ENCODE peak calls at places on chromosomes 1 and 21, in four cellular contexts. F is psoas muscle, K is Panc1, O is uterus. R is an unnamed sample.

GRCh38 chr1:57860333-57860732 is 436.5 kb upstream of the DAB1 start:
- DNase-seq in O (no peak), K (no peak), F (no peak), R (no peak)

GRCh38 chr1:11462224-11462923 is 16.6 kb upstream of the DISP3 start:
- DNase-seq in O (no peak), F (no peak), K (no peak), R (no peak)

GRCh38 chr1:95086949-95087533 is 14.3 kb upstream of the ALG14 start:
- DNase-seq in F (no peak), O (peak; percentile 36), K (no peak), R (no peak)

GRCh38 chr1:37481289-37482003 is 7.1 kb downstream of the ZC3H12A start:
- DNase-seq in O (no peak), K (no peak), F (peak; percentile 17), R (no peak)

GRCh38 chr1:60560701-60561100 is 487.1 kb upstream of the C1orf87 start:
- DNase-seq in F (no peak), O (no peak), K (no peak), R (no peak)

GRCh38 chr1:153774780-153775431 is at the start of gene SLC27A3:
- DNase-seq in O (peak; percentile 79), K (no peak), F (peak; percentile 78), R (no peak)

GRCh38 chr21:44345495-44345894 is 6.3 kb upstream of the CFAP410 start:
- DNase-seq in K (no peak), O (no peak), F (no peak), R (no peak)

GRCh38 chr21:46406001-46406400 is 52.7 kb upstream of the DIP2A start:
- DNase-seq in K (no peak), O (no peak), F (peak; percentile 10), R (no peak)

GRCh38 chr1:68269637-68270430 is 37.5 kb upstream of the WLS start:
- DNase-seq in F (no peak), K (peak; percentile 51), O (no peak), R (peak; percentile 27)

GRCh38 chr1:1213919-1214599 is at the start of gene TNFRSF4:
- DNase-seq in O (no peak), F (peak; percentile 11), K (no peak), R (no peak)

GRCh38 chr1:232421143-232421796 is 208.7 kb downstream of the SIPA1L2 start:
- DNase-seq in O (no peak), K (no peak), F (no peak), R (no peak)

GRCh38 chr21:32641715-32642698 is 29.8 kb upstream of the CFAP298 start:
- DNase-seq in O (no peak), F (no peak), K (no peak), R (no peak)

GRCh38 chr1:47182681-47183235 is 7.1 kb downstream of the PDZK1IP1 start:
- DNase-seq in F (no peak), K (no peak), O (no peak), R (no peak)

GRCh38 chr1:29674625-29675326 is 438.5 kb downstream of the PTPRU start:
- DNase-seq in O (no peak), F (no peak), K (no peak), R (no peak)

GRCh38 chr1:92583821-92584760 is 97.4 kb upstream of the GFI1 start:
- DNase-seq in K (no peak), F (no peak), O (no peak), R (peak; percentile 20)

GRCh38 chr1:15992187-15992553 is 11.9 kb upstream of the SRARP start:
- DNase-seq in O (no peak), K (no peak), F (no peak), R (no peak)

GRCh38 chr1:119774746-119775495 is 6.2 kb upstream of the HMGCS2 start:
- DNase-seq in O (no peak), F (no peak), K (no peak), R (no peak)

DNA sequence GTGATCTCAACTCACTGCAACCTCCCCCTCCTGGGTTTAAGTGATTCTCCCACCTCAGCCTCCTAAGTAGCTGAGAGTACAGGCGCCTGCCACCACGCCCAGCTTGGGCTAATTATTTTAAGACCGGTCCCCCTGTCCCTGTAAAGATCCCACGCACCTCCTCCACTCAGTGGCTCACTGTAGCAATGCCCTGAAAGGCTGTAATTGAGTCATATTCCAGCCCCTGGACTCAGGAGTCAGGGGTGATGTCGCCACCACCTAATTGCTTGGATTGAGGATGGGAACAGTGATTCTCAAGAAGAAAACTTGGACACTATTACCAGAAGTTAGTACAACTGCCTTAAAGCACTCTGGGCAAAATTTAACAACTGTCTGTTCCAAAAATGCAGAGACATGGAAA is 3.1 kb upstream of the EDARADD start:
- DNase-seq in F (no peak), K (no peak), O (no peak), R (no peak)
- H3K27ac ChIP-seq in F (no peak overlapping the region), K (peak overlapping the region; percentile 75), O (no peak overlapping the region), R (no peak overlapping the region)

GRCh38 chr1:43345119-43345518 is 7.5 kb downstream of the MPL start:
- DNase-seq in F (no peak), K (no peak), O (no peak), R (no peak)
- H3K27ac ChIP-seq in F (peak overlapping the region; percentile 53), K (no peak overlapping the region), O (no peak overlapping the region), R (no peak overlapping the region)

GRCh38 chr1:32394141-32394889 is at the start of gene BSDC1:
- DNase-seq in F (peak; percentile 97), K (peak; percentile 97), O (peak; percentile 99), R (peak; percentile 87)

GRCh38 chr1:32393832-32394140 is 455 bp downstream of the BSDC1 start:
- DNase-seq in O (no peak), K (no peak), F (peak; percentile 38), R (no peak)

GRCh38 chr1:32393136-32393535 is 1.1 kb downstream of the BSDC1 start:
- DNase-seq in O (no peak), F (no peak), K (no peak), R (no peak)

GRCh38 chr1:32396482-32396881 is 2.2 kb upstream of the BSDC1 start:
- DNase-seq in O (no peak), K (no peak), F (no peak), R (no peak)

GRCh38 chr1:32394890-32395415 is 712 bp upstream of the BSDC1 start:
- DNase-seq in F (no peak), O (no peak), K (no peak), R (no peak)
- H3K27ac ChIP-seq in F (peak overlapping the region; percentile 93), O (peak overlapping the region; percentile 96), K (peak overlapping the region; percentile 90), R (peak overlapping the region; percentile 77)

DNA sequence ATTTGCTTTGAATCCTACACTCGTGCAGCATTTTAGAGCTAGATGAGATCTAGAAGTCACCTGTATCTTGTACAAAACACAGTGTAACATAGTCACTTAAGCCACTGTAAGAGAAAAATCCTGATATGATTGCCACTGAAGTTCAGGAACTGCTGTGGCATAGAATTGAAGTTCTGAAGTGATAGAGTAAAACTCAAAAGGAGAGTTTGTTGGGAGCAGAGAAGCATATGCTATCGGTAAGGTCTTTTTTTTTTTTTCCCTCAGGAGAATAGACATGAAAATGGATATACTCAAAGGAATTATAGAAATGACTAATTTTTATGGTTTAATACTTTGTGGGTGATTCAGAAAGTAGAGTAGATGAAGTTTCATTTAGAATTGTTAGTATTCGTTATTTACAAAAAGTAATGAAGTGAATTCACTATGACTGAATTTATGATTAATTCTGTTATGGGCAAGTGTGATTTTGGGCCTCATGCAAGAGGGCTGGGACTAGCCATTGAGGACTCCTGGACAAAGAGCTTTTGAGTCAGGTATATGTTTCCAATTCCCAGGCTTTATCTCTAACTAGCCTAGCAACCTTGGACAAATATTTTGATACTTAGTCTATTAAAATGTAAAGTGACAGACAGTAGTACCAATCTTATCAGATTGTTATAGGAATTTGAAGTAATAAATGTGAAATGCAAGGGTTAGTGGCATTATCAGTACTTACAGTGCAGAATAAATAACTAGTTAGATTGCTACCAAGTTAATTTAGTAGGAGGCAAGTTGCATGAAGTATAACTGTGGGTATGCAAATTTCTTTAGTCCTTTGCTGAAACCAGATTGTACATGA is 3.1 kb downstream of the KCTD3 start:
- DNase-seq in F (no peak), O (no peak), K (no peak), R (no peak)
- H3K27ac ChIP-seq in F (no peak overlapping the region), O (no peak overlapping the region), K (peak overlapping the region; percentile 77), R (peak overlapping the region; percentile 28)

DNA sequence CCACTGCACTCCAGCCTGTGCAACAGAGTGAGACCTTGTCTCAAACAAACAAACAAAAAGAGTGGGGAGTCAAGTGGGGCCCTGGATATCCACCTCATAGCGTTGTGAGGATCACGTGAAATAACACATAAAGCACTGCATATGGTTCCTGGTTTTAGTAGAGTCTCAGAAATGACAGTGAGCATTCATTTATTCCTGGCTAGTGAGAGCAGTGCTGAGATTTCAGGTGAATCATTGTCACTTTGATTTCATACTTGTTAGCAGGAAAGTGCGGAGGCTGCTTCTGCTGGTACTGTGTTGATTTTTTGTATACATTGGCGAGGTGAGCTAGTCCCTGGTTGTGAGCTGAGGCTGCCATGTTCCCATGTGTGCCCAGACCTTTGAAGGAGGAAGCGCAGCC is 22.9 kb downstream of the ARHGEF10L start:
- DNase-seq in O (no peak), K (no peak), F (no peak), R (no peak)
- H3K27ac ChIP-seq in O (peak overlapping the region; percentile 77), K (no peak overlapping the region), F (peak overlapping the region; percentile 85), R (no peak overlapping the region)

GRCh38 chr1:26771643-26772321 is 16.0 kb upstream of the PIGV start:
- DNase-seq in F (no peak), K (peak; percentile 64), O (peak; percentile 60), R (no peak)
- H3K27ac ChIP-seq in F (peak overlapping the region; percentile 57), K (peak overlapping the region; percentile 32), O (peak overlapping the region; percentile 67), R (peak overlapping the region; percentile 69)

GRCh38 chr1:208222376-208223110 is 21.6 kb downstream of the PLXNA2 start:
- DNase-seq in K (no peak), F (no peak), O (no peak), R (no peak)
- H3K27ac ChIP-seq in K (no peak overlapping the region), F (peak overlapping the region; percentile 79), O (no peak overlapping the region), R (peak overlapping the region; percentile 98)

DNA sequence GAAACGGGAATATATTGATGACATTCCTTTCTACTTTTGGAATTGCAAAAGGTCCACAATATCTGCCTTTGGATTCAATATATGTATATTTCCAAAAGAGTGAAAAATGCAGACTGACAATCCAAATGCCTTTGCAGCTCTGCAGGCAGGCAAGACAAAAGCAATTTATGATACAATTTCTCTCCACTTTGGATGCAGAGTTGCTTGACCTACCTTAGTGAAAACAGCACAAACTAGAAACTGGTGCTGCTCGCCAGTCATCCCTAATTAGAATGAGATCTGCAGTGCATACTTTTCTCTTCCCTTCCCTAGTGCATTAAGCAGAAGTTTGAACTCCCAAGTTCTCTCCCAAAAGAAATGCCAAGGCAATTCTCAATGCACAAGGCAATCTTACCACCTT is 56.8 kb downstream of the KIAA0319L start:
- DNase-seq in O (no peak), F (no peak), K (no peak), R (no peak)
- H3K27ac ChIP-seq in O (no peak overlapping the region), F (no peak overlapping the region), K (no peak overlapping the region), R (no peak overlapping the region)

R was measured in epithelial cell of prostate.